ENCODE peak calls at places on chromosomes 4 and X, in four cellular contexts. F, R, G and O are unnamed samples.
A peak's percentile ranks its signal among the peaks of the same experiment; 100 is the strongest.

GRCh38 chr4:89997171-89997704 is 102.6 kb downstream of the MMRN1 start:
- DNase-seq in F (peak; percentile 51), R (no peak), G (no peak), O (no peak)

GRCh38 chrX:136711147-136711546 is 63.2 kb downstream of the CD40LG start:
- DNase-seq in F (peak; percentile 42), R (no peak), G (peak; percentile 43), O (no peak)

GRCh38 chr4:168566736-168567135 is 69.9 kb downstream of the PALLD start:
- DNase-seq in F (no peak), R (no peak), G (no peak), O (no peak)

GRCh38 chr4:6703786-6704185 is 5.9 kb downstream of the MRFAP1L1 start:
- DNase-seq in F (no peak), R (no peak), G (no peak), O (no peak)

GRCh38 chr4:164731827-164732474 is 22.0 kb upstream of the SMIM31 start:
- DNase-seq in F (peak; percentile 54), R (peak; percentile 50), G (no peak), O (no peak)

GRCh38 chr4:53654300-53654758 is 63.0 kb upstream of the LNX1 start:
- DNase-seq in F (no peak), R (no peak), G (no peak), O (no peak)

GRCh38 chr4:21848001-21848400 is 100.6 kb downstream of the KCNIP4 start:
- DNase-seq in F (no peak), R (no peak), G (no peak), O (no peak)

GRCh38 chr4:89889289-89889688 is 5.4 kb upstream of the MMRN1 start:
- DNase-seq in F (no peak), R (no peak), G (peak; percentile 30), O (no peak)

GRCh38 chr4:147860960-147861359 is 129.1 kb downstream of the ARHGAP10 start:
- DNase-seq in F (no peak), R (no peak), G (no peak), O (no peak)

GRCh38 chrX:132480581-132481203 is 8.1 kb downstream of the MBNL3 start:
- DNase-seq in F (no peak), R (peak; percentile 39), G (peak; percentile 50), O (no peak)

GRCh38 chrX:37787353-37787869 is 7.6 kb downstream of the CYBB start:
- DNase-seq in F (no peak), R (no peak), G (no peak), O (no peak)

GRCh38 chrX:17459596-17459995 is 84.6 kb downstream of the NHS start:
- DNase-seq in F (no peak), R (no peak), G (no peak), O (no peak)

GRCh38 chr4:56823933-56824600 is 2.6 kb upstream of the SPINK2 start:
- DNase-seq in F (no peak), R (no peak), G (no peak), O (no peak)

GRCh38 chr4:92969650-92970370 is 666.0 kb downstream of the GRID2 start:
- DNase-seq in F (no peak), R (no peak), G (no peak), O (no peak)

GRCh38 chr4:100590308-100590707 is 72.5 kb upstream of the EMCN start:
- DNase-seq in F (no peak), R (no peak), G (no peak), O (no peak)

GRCh38 chr4:10093801-10094552 is 22.6 kb downstream of the WDR1 start:
- DNase-seq in F (peak; percentile 50), R (no peak), G (peak; percentile 71), O (no peak)

GRCh38 chrX:118325453-118325852 is 20.5 kb upstream of the WDR44 start:
- DNase-seq in F (no peak), R (peak; percentile 16), G (no peak), O (no peak)

GRCh38 chr4:186020793-186021407 is 48.1 kb upstream of the TLR3 start:
- DNase-seq in F (no peak), R (no peak), G (no peak), O (no peak)

GRCh38 chr4:155828628-155829027 is 37.4 kb downstream of the ASIC5 start:
- DNase-seq in F (no peak), R (no peak), G (no peak), O (no peak)

GRCh38 chr4:44162538-44163270 is 285.9 kb downstream of the KCTD8 start:
- DNase-seq in F (no peak), R (no peak), G (no peak), O (no peak)

GRCh38 chr4:186024637-186025320 is 44.2 kb upstream of the TLR3 start:
- DNase-seq in F (no peak), R (no peak), G (no peak), O (no peak)

GRCh38 chr4:134747108-134747805 is 545.7 kb upstream of the PABPC4L start:
- DNase-seq in F (no peak), R (no peak), G (no peak), O (no peak)

GRCh38 chr4:52925531-52925968 is 63.4 kb downstream of the RASL11B start:
- DNase-seq in F (no peak), R (no peak), G (no peak), O (no peak)

GRCh38 chr4:85061974-85062373 is 95.5 kb upstream of the WDFY3 start:
- DNase-seq in F (no peak), R (no peak), G (no peak), O (no peak)

GRCh38 chr4:105440890-105441289 is 33.0 kb downstream of the PPA2 start:
- DNase-seq in F (no peak), R (no peak), G (no peak), O (no peak)
- TF ChIP-seq CTCF in F (peak; percentile 29), R (no peak), G (no peak), O (peak; percentile 61)

GRCh38 chr4:153465145-153465544 is 1.0 kb upstream of the TMEM131L start:
- DNase-seq in F (no peak), R (no peak), G (no peak), O (no peak)

GRCh38 chr4:153466637-153467153 is 535 bp downstream of the TMEM131L start:
- DNase-seq in F (peak; percentile 75), R (no peak), G (no peak), O (no peak)

GRCh38 chr4:153467154-153467896 is 1.2 kb downstream of the TMEM131L start:
- DNase-seq in F (peak; percentile 54), R (peak; percentile 90), G (peak; percentile 86), O (no peak)

GRCh38 chr4:153465583-153465921 is 608 bp upstream of the TMEM131L start:
- DNase-seq in F (peak; percentile 75), R (peak; percentile 37), G (peak; percentile 63), O (no peak)

GRCh38 chr4:153465922-153466636 is at the start of gene TMEM131L:
- DNase-seq in F (peak; percentile 95), R (peak; percentile 86), G (peak; percentile 83), O (no peak)
- TF ChIP-seq CTCF in F (peak; percentile 8), R (peak; percentile 26), G (peak; percentile 18), O (peak; percentile 40)

GRCh38 chr4:75708218-75708691 is 16.1 kb upstream of the USO1 start:
- DNase-seq in F (no peak), R (peak; percentile 39), G (no peak), O (no peak)
- TF ChIP-seq CTCF in F (peak; percentile 48), R (peak; percentile 54), G (peak; percentile 47), O (peak; percentile 32)

GRCh38 chrX:86348669-86349068 is 200.4 kb downstream of the DACH2 start:
- DNase-seq in F (peak; percentile 0), R (no peak), G (no peak), O (peak; percentile 53)
- TF ChIP-seq CTCF in F (peak; percentile 38), R (no peak), G (no peak), O (no peak)

DNA sequence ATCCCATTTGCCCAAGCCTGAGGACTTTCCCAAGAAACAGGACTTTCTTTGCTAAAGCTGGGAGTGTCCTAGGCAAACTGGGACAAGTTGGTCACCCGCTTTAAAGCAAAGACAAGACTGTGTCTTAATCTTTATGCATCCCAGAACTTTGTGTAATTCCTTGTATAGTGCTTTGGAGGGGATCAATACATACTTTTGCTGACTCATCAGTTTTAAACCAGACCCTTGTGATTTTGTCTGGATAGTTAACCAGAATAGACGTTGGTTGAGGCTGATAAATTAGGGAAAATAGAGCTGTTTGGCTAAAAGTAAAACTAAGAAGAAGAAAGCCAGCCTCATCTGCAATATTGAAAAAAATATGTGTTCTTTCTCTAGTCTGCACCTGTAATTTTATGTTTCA is 82.8 kb downstream of the IL1RAPL1 start:
- DNase-seq in F (no peak), R (no peak), G (no peak), O (no peak)
- TF ChIP-seq CTCF in F (no peak), R (no peak), G (no peak), O (no peak)

GRCh38 chrX:19121466-19121865 is 802 bp downstream of the ADGRG2 start:
- DNase-seq in F (no peak), R (no peak), G (no peak), O (no peak)

GRCh38 chrX:19122641-19123009 is 357 bp upstream of the ADGRG2 start:
- DNase-seq in F (no peak), R (no peak), G (no peak), O (no peak)

GRCh38 chrX:19127649-19128168 is 5.4 kb upstream of the ADGRG2 start:
- DNase-seq in F (no peak), R (no peak), G (no peak), O (no peak)

GRCh38 chrX:19121898-19122640 is at the start of gene ADGRG2:
- DNase-seq in F (peak; percentile 71), R (no peak), G (peak; percentile 54), O (no peak)
- TF ChIP-seq CTCF in F (no peak), R (no peak), G (peak; percentile 11), O (peak; percentile 42)

DNA sequence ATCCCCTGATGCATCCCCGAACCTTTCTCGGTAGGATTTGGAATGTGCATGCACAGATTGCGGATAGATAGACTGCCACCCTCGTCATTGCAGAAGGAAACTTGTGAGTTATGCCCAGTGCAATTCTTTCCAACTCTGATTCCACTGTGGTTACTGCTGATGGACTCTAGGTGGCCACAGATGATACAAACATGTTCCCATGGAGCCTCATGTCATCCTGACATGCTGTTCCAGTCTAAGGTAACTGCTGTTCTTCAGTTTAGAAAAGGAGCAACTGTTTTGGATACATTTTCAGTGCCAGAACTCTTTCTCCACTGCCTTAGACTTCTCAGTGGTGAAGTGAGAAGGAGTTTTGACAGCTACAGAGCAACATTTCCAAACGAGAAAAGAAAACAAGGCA is 9.0 kb upstream of the VCX3B start:
- DNase-seq in F (no peak), R (no peak), G (no peak), O (no peak)
- TF ChIP-seq CTCF in F (no peak), R (no peak), G (no peak), O (peak; percentile 20)

GRCh38 chrX:44542567-44543325 is at the start of gene FUNDC1:
- DNase-seq in F (peak; percentile 89), R (peak; percentile 87), G (peak; percentile 94), O (peak; percentile 97)
- TF ChIP-seq CTCF in F (peak; percentile 57), R (no peak), G (peak; percentile 25), O (peak; percentile 71)

GRCh38 chrX:100098660-100099375 is 311.3 kb downstream of the PCDH19 start:
- DNase-seq in F (no peak), R (no peak), G (no peak), O (no peak)
- TF ChIP-seq CTCF in F (no peak), R (no peak), G (no peak), O (peak; percentile 47)